ENCODE peak calls at places on chromosome 11, in ten cellular contexts. Q, N, T, Z, A, X, O, D, L and P are unnamed samples.

GRCh38 chr11:63560506-63561179 is 2.5 kb downstream of the PLAAT2 start:
- DNase-seq in Q (peak; percentile 87), N (peak; percentile 26), T (no peak), Z (peak; percentile 87), A (peak; percentile 42), X (peak; percentile 60), O (no peak), D (no peak), L (no peak), P (peak; percentile 69)

GRCh38 chr11:63892233-63892632 is 24.7 kb downstream of the RCOR2 start:
- DNase-seq in Q (no peak), N (no peak), T (peak; percentile 61), Z (no peak), A (peak; percentile 58), X (no peak), O (no peak), D (no peak), L (no peak), P (no peak)

GRCh38 chr11:95897731-95898130 is 26.2 kb downstream of the MTMR2 start:
- DNase-seq in Q (no peak), N (no peak), T (peak; percentile 80), Z (no peak), A (peak; percentile 29), X (no peak), O (no peak), D (no peak), L (no peak), P (no peak)

GRCh38 chr11:30314625-30315024 is 8.3 kb upstream of the ARL14EP start:
- DNase-seq in Q (no peak), N (no peak), T (no peak), Z (no peak), A (peak; percentile 30), X (no peak), O (no peak), D (no peak), L (no peak), P (no peak)

GRCh38 chr11:35192347-35192746 is 53.4 kb downstream of the CD44 start:
- DNase-seq in Q (peak; percentile 89), N (peak; percentile 32), T (no peak), Z (peak; percentile 79), A (peak; percentile 74), X (peak; percentile 52), O (peak; percentile 17), D (peak; percentile 59), L (no peak), P (no peak)

GRCh38 chr11:60477035-60477445 is 15.5 kb upstream of the MS4A12 start:
- DNase-seq in Q (no peak), N (no peak), T (no peak), Z (no peak), A (no peak), X (no peak), O (no peak), D (no peak), L (no peak), P (no peak)

GRCh38 chr11:36091256-36091811 is 147.5 kb downstream of the LDLRAD3 start:
- DNase-seq in Q (no peak), N (no peak), T (peak; percentile 94), Z (no peak), A (peak; percentile 90), X (no peak), O (no peak), D (no peak), L (peak; percentile 13), P (no peak)

GRCh38 chr11:115080923-115081322 is 402.6 kb downstream of the NXPE2 start:
- DNase-seq in Q (no peak), N (no peak), T (no peak), Z (no peak), A (no peak), X (no peak), O (no peak), D (no peak), L (no peak), P (no peak)

GRCh38 chr11:22703040-22703439 is 36.6 kb downstream of the GAS2 start:
- DNase-seq in Q (no peak), N (peak; percentile 54), T (peak; percentile 83), Z (no peak), A (peak; percentile 71), X (no peak), O (no peak), D (peak; percentile 61), L (peak; percentile 46), P (peak; percentile 29)

GRCh38 chr11:108137212-108137611 is 15.8 kb downstream of the ACAT1 start:
- DNase-seq in Q (no peak), N (no peak), T (no peak), Z (no peak), A (no peak), X (no peak), O (no peak), D (no peak), L (no peak), P (no peak)

GRCh38 chr11:108131993-108132392 is 10.6 kb downstream of the ACAT1 start:
- DNase-seq in Q (no peak), N (no peak), T (no peak), Z (no peak), A (no peak), X (no peak), O (no peak), D (no peak), L (no peak), P (no peak)

DNA sequence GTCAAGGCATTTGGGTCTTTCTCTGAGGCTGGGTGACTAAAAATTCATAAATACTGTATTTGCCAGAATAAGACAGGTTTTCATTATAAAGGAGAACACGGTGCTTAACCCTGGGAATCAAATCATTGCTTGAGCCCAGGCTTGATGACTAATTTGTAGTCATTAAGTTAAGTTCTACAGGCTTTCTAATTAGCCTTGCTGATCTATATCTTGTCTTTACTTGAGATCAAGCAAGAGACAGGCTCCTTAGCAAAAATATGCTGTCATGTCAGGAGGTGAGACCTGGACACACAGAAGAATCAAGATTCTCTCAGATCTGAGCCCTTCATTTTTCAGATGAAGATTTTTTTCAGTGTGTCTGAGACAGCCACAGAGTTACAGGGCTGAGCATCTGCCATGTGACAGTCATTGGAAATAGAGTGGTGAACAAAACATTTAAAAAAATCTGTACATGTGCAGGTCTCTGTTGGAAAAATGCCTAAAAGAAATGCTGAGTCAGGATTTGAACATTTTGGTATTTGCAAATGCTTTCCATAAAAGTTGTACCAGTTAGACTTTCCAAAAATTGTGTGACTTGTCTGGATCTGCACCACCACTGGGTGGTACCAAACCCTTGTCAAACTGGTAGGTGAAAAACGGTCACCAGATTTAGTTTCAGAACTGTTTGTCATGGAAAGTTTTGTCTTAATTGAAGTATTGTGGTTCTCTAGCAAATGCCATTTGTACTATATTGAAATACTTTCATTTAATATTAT is 14.7 kb downstream of the ACAT1 start:
- DNase-seq in Q (no peak), N (no peak), T (peak; percentile 23), Z (no peak), A (peak; percentile 51), X (no peak), O (no peak), D (peak; percentile 21), L (no peak), P (no peak)
- TF ChIP-seq CTCF in Q (no peak), N (no peak), T (peak; percentile 6), Z (no peak), A (peak; percentile 18), X (no peak), O (peak; percentile 44), D (peak; percentile 37), L (no peak), P (no peak)

GRCh38 chr11:69523453-69523852 is 42.0 kb downstream of the LINC01488 start:
- DNase-seq in Q (no peak), N (no peak), T (no peak), Z (peak; percentile 8), A (no peak), X (no peak), O (no peak), D (no peak), L (no peak), P (no peak)

GRCh38 chr11:69525516-69526452 is 44.3 kb downstream of the LINC01488 start:
- DNase-seq in Q (peak; percentile 64), N (no peak), T (no peak), Z (peak; percentile 48), A (no peak), X (no peak), O (no peak), D (no peak), L (no peak), P (no peak)

GRCh38 chr11:69524291-69524882 is 42.9 kb downstream of the LINC01488 start:
- DNase-seq in Q (no peak), N (no peak), T (peak; percentile 61), Z (peak; percentile 56), A (peak; percentile 23), X (no peak), O (no peak), D (no peak), L (no peak), P (peak; percentile 40)

GRCh38 chr11:69526453-69526810 is 45.0 kb downstream of the LINC01488 start:
- DNase-seq in Q (no peak), N (no peak), T (no peak), Z (no peak), A (no peak), X (no peak), O (no peak), D (no peak), L (no peak), P (no peak)

GRCh38 chr11:69524991-69525411 is 43.5 kb downstream of the LINC01488 start:
- DNase-seq in Q (no peak), N (no peak), T (no peak), Z (peak; percentile 62), A (no peak), X (no peak), O (no peak), D (no peak), L (no peak), P (no peak)
- TF ChIP-seq CTCF in Q (no peak), N (no peak), T (no peak), Z (no peak), A (no peak), X (no peak), O (no peak), D (no peak), L (no peak), P (no peak)

GRCh38 chr11:125941606-125942275 is 4.1 kb upstream of the VSIG10L2 start:
- DNase-seq in Q (no peak), N (peak; percentile 68), T (no peak), Z (peak; percentile 76), A (peak; percentile 57), X (peak; percentile 69), O (peak; percentile 50), D (peak; percentile 78), L (no peak), P (peak; percentile 66)
- TF ChIP-seq CTCF in Q (peak; percentile 62), N (peak; percentile 71), T (peak; percentile 55), Z (peak; percentile 62), A (peak; percentile 78), X (peak; percentile 67), O (peak; percentile 72), D (peak; percentile 81), L (peak; percentile 67), P (peak; percentile 29)

DNA sequence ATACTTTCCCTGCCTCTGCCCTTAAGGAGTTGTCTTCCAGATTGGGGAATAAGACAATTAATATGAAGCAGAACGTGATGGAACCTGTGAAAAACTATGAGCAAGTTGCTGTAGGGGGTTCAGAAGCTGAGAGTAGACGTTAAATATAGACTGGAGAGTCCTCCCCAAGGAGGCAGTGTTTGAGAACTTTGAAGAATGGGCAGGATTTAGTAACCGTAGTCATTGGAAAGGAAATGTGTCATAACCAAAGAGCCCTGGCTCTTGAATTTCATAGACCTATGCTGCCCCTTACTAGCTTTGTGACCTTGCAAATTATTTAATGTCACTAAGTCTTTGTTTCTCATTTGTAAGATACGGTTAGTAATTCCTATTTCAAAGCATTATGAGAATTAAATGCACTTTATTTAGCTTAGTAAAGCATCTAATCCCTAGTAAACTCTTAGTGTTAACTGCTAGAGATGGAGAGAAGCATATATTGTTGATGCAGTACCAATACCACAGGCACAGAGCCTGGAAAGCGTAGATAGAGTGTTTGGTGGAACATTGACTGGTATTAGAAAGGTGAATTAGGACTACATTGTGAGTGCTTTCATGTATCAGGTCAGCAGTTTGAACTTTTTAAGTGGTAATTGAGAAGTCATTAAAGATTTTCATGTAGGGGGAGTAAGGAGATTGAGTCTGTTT is 54.1 kb downstream of the MCAM start:
- DNase-seq in Q (no peak), N (no peak), T (peak; percentile 34), Z (no peak), A (peak; percentile 48), X (no peak), O (no peak), D (no peak), L (no peak), P (no peak)
- TF ChIP-seq CTCF in Q (no peak), N (no peak), T (peak; percentile 3), Z (no peak), A (peak; percentile 33), X (no peak), O (no peak), D (no peak), L (no peak), P (no peak)